ENCODE peak calls at places on chromosomes 5 and 9, in ten cellular contexts. One of them, this sample, is unnamed.

GRCh38 chr5:133827001-133827400 is 141.4 kb downstream of the C5orf15 start:
- DNase-seq in tibial artery: no peak
- DNase-seq in NCI-H1092 treated with DMSO at 0.1 percent for 48 hours: peak
- DNase-seq in left cardiac atrium: no peak
- DNase-seq in NAMALWA: no peak
- DNase-seq in NCI-H1417: peak
- DNase-seq in ELF-1: no peak
- DNase-seq in caudate nucleus: no peak
- DNase-seq in heart left ventricle: no peak
- DNase-seq in Ammon's horn: no peak
- DNase-seq in this sample: no peak

GRCh38 chr9:87194471-87194870 is 247.2 kb upstream of the GAS1 start:
- DNase-seq in left cardiac atrium: no peak
- DNase-seq in NCI-H1417: no peak
- DNase-seq in NCI-H1092 treated with DMSO at 0.1 percent for 48 hours: no peak
- DNase-seq in NAMALWA: no peak
- DNase-seq in ELF-1: no peak
- DNase-seq in tibial artery: no peak
- DNase-seq in heart left ventricle: no peak
- DNase-seq in Ammon's horn: no peak
- DNase-seq in caudate nucleus: no peak
- DNase-seq in this sample: no peak

GRCh38 chr5:73591102-73591695 is 25.7 kb downstream of the UTP15 start:
- DNase-seq in caudate nucleus: no peak
- DNase-seq in heart left ventricle: no peak
- DNase-seq in left cardiac atrium: no peak
- DNase-seq in tibial artery: no peak
- DNase-seq in NCI-H1092 treated with DMSO at 0.1 percent for 48 hours: peak
- DNase-seq in NAMALWA: peak
- DNase-seq in ELF-1: peak
- DNase-seq in NCI-H1417: peak
- DNase-seq in Ammon's horn: peak
- DNase-seq in this sample: peak

GRCh38 chr9:99451121-99451606 is 229.1 kb downstream of the SEC61B start:
- DNase-seq in Ammon's horn: peak
- DNase-seq in tibial artery: no peak
- DNase-seq in left cardiac atrium: peak
- DNase-seq in NAMALWA: no peak
- DNase-seq in NCI-H1092 treated with DMSO at 0.1 percent for 48 hours: peak
- DNase-seq in heart left ventricle: peak
- DNase-seq in NCI-H1417: no peak
- DNase-seq in ELF-1: no peak
- DNase-seq in caudate nucleus: no peak
- DNase-seq in this sample: no peak

GRCh38 chr9:128102861-128103588 is 24.5 kb downstream of the PTGES2 start:
- DNase-seq in tibial artery: no peak
- DNase-seq in caudate nucleus: no peak
- DNase-seq in NCI-H1417: no peak
- DNase-seq in heart left ventricle: peak
- DNase-seq in NAMALWA: no peak
- DNase-seq in left cardiac atrium: peak
- DNase-seq in Ammon's horn: no peak
- DNase-seq in ELF-1: no peak
- DNase-seq in NCI-H1092 treated with DMSO at 0.1 percent for 48 hours: peak
- DNase-seq in this sample: no peak

GRCh38 chr5:167699434-167699833 is 592.0 kb upstream of the WWC1 start:
- DNase-seq in tibial artery: no peak
- DNase-seq in caudate nucleus: no peak
- DNase-seq in Ammon's horn: no peak
- DNase-seq in heart left ventricle: no peak
- DNase-seq in ELF-1: peak
- DNase-seq in left cardiac atrium: no peak
- DNase-seq in NCI-H1417: peak
- DNase-seq in NAMALWA: no peak
- DNase-seq in NCI-H1092 treated with DMSO at 0.1 percent for 48 hours: no peak
- DNase-seq in this sample: no peak

GRCh38 chr5:151662805-151663204 is 23.9 kb downstream of the SPARC start:
- DNase-seq in NAMALWA: no peak
- DNase-seq in ELF-1: no peak
- DNase-seq in left cardiac atrium: no peak
- DNase-seq in caudate nucleus: no peak
- DNase-seq in NCI-H1092 treated with DMSO at 0.1 percent for 48 hours: no peak
- DNase-seq in tibial artery: no peak
- DNase-seq in NCI-H1417: no peak
- DNase-seq in Ammon's horn: no peak
- DNase-seq in heart left ventricle: no peak
- DNase-seq in this sample: no peak

GRCh38 chr5:14405706-14406553 is 175.7 kb upstream of the OTULINL start:
- DNase-seq in NCI-H1092 treated with DMSO at 0.1 percent for 48 hours: no peak
- DNase-seq in NAMALWA: no peak
- DNase-seq in Ammon's horn: no peak
- DNase-seq in heart left ventricle: no peak
- DNase-seq in caudate nucleus: no peak
- DNase-seq in ELF-1: no peak
- DNase-seq in NCI-H1417: peak
- DNase-seq in left cardiac atrium: no peak
- DNase-seq in tibial artery: no peak
- DNase-seq in this sample: no peak

GRCh38 chr9:79428422-79428821 is 143.3 kb upstream of the TLE4 start:
- DNase-seq in NCI-H1417: no peak
- DNase-seq in Ammon's horn: no peak
- DNase-seq in heart left ventricle: no peak
- DNase-seq in ELF-1: no peak
- DNase-seq in left cardiac atrium: no peak
- DNase-seq in NCI-H1092 treated with DMSO at 0.1 percent for 48 hours: no peak
- DNase-seq in tibial artery: no peak
- DNase-seq in NAMALWA: no peak
- DNase-seq in caudate nucleus: no peak
- DNase-seq in this sample: no peak

GRCh38 chr5:53249529-53249928 is 140.0 kb upstream of the MOCS2 start:
- DNase-seq in NCI-H1092 treated with DMSO at 0.1 percent for 48 hours: no peak
- DNase-seq in NAMALWA: no peak
- DNase-seq in ELF-1: no peak
- DNase-seq in tibial artery: peak
- DNase-seq in heart left ventricle: no peak
- DNase-seq in caudate nucleus: no peak
- DNase-seq in NCI-H1417: no peak
- DNase-seq in Ammon's horn: no peak
- DNase-seq in left cardiac atrium: no peak
- DNase-seq in this sample: no peak

GRCh38 chr9:9881692-9882091 is 731.1 kb downstream of the PTPRD start:
- DNase-seq in ELF-1: no peak
- DNase-seq in heart left ventricle: no peak
- DNase-seq in NCI-H1417: no peak
- DNase-seq in caudate nucleus: no peak
- DNase-seq in Ammon's horn: no peak
- DNase-seq in tibial artery: no peak
- DNase-seq in NAMALWA: no peak
- DNase-seq in left cardiac atrium: no peak
- DNase-seq in NCI-H1092 treated with DMSO at 0.1 percent for 48 hours: no peak
- DNase-seq in this sample: no peak

GRCh38 chr5:58019614-58020013 is 440.3 kb downstream of the PLK2 start:
- DNase-seq in caudate nucleus: no peak
- DNase-seq in heart left ventricle: peak
- DNase-seq in NAMALWA: no peak
- DNase-seq in left cardiac atrium: peak
- DNase-seq in ELF-1: no peak
- DNase-seq in NCI-H1092 treated with DMSO at 0.1 percent for 48 hours: no peak
- DNase-seq in NCI-H1417: no peak
- DNase-seq in Ammon's horn: no peak
- DNase-seq in tibial artery: peak
- DNase-seq in this sample: no peak

GRCh38 chr5:15206133-15206532 is 293.8 kb upstream of the FBXL7 start:
- DNase-seq in tibial artery: no peak
- DNase-seq in caudate nucleus: no peak
- DNase-seq in NCI-H1417: no peak
- DNase-seq in ELF-1: no peak
- DNase-seq in left cardiac atrium: no peak
- DNase-seq in NAMALWA: no peak
- DNase-seq in heart left ventricle: no peak
- DNase-seq in NCI-H1092 treated with DMSO at 0.1 percent for 48 hours: no peak
- DNase-seq in Ammon's horn: no peak
- DNase-seq in this sample: no peak

GRCh38 chr5:78797945-78798731 is 149.6 kb upstream of the LHFPL2 start:
- DNase-seq in ELF-1: no peak
- DNase-seq in left cardiac atrium: no peak
- DNase-seq in heart left ventricle: no peak
- DNase-seq in NCI-H1417: no peak
- DNase-seq in caudate nucleus: no peak
- DNase-seq in tibial artery: no peak
- DNase-seq in NCI-H1092 treated with DMSO at 0.1 percent for 48 hours: no peak
- DNase-seq in Ammon's horn: no peak
- DNase-seq in NAMALWA: no peak
- DNase-seq in this sample: no peak

GRCh38 chr9:37918665-37919165 is 14.8 kb upstream of the SLC25A51 start:
- DNase-seq in NCI-H1417: no peak
- DNase-seq in Ammon's horn: no peak
- DNase-seq in left cardiac atrium: no peak
- DNase-seq in NAMALWA: no peak
- DNase-seq in caudate nucleus: no peak
- DNase-seq in NCI-H1092 treated with DMSO at 0.1 percent for 48 hours: no peak
- DNase-seq in ELF-1: no peak
- DNase-seq in heart left ventricle: no peak
- DNase-seq in tibial artery: no peak
- DNase-seq in this sample: no peak

GRCh38 chr9:89039664-89040063 is 48.4 kb downstream of the S1PR3 start:
- DNase-seq in heart left ventricle: no peak
- DNase-seq in NAMALWA: no peak
- DNase-seq in tibial artery: no peak
- DNase-seq in NCI-H1092 treated with DMSO at 0.1 percent for 48 hours: no peak
- DNase-seq in Ammon's horn: no peak
- DNase-seq in NCI-H1417: no peak
- DNase-seq in left cardiac atrium: no peak
- DNase-seq in ELF-1: no peak
- DNase-seq in caudate nucleus: no peak
- DNase-seq in this sample: no peak

GRCh38 chr5:151612689-151613427 is 21.7 kb upstream of the FAT2 start:
- DNase-seq in Ammon's horn: no peak
- DNase-seq in NAMALWA: no peak
- DNase-seq in heart left ventricle: no peak
- DNase-seq in left cardiac atrium: no peak
- DNase-seq in NCI-H1417: no peak
- DNase-seq in ELF-1: no peak
- DNase-seq in caudate nucleus: no peak
- DNase-seq in NCI-H1092 treated with DMSO at 0.1 percent for 48 hours: no peak
- DNase-seq in tibial artery: no peak
- DNase-seq in this sample: no peak

GRCh38 chr5:171848487-171848886 is 62.9 kb downstream of the SMIM23 start:
- DNase-seq in ELF-1: no peak
- DNase-seq in heart left ventricle: no peak
- DNase-seq in NAMALWA: no peak
- DNase-seq in NCI-H1092 treated with DMSO at 0.1 percent for 48 hours: no peak
- DNase-seq in Ammon's horn: no peak
- DNase-seq in tibial artery: no peak
- DNase-seq in NCI-H1417: no peak
- DNase-seq in caudate nucleus: no peak
- DNase-seq in left cardiac atrium: no peak
- DNase-seq in this sample: no peak

GRCh38 chr9:2157277-2158105 is 142.3 kb downstream of the SMARCA2 start:
- DNase-seq in heart left ventricle: peak
- DNase-seq in left cardiac atrium: peak
- DNase-seq in Ammon's horn: peak
- DNase-seq in tibial artery: peak
- DNase-seq in NCI-H1092 treated with DMSO at 0.1 percent for 48 hours: no peak
- DNase-seq in caudate nucleus: peak
- DNase-seq in ELF-1: peak
- DNase-seq in NCI-H1417: peak
- DNase-seq in NAMALWA: peak
- DNase-seq in this sample: peak

This sample was measured in ureter.